ENCODE peak calls at places on chromosomes 16 and 17, in nine cellular contexts. One of them, this sample, is unnamed.

GRCh38 chr17:76353004-76353598 is 615 bp downstream of the PRPSAP1 start:
- DNase-seq in esophagus squamous epithelium: no peak
- DNase-seq in cardiac muscle cell: peak
- DNase-seq in IMR-90: no peak
- DNase-seq in GM06990: peak
- DNase-seq in AG04450: no peak
- DNase-seq in stomach: peak
- DNase-seq in HFFc6: no peak
- DNase-seq in Calu3: peak
- DNase-seq in this sample: no peak

GRCh38 chr16:22732315-22732840 is 81.6 kb upstream of the HS3ST2 start:
- DNase-seq in cardiac muscle cell: no peak
- DNase-seq in GM06990: no peak
- DNase-seq in AG04450: no peak
- DNase-seq in Calu3: no peak
- DNase-seq in IMR-90: no peak
- DNase-seq in HFFc6: no peak
- DNase-seq in esophagus squamous epithelium: no peak
- DNase-seq in stomach: no peak
- DNase-seq in this sample: no peak

GRCh38 chr16:76749780-76750375 is 441.1 kb upstream of the MON1B start:
- DNase-seq in stomach: no peak
- DNase-seq in cardiac muscle cell: no peak
- DNase-seq in Calu3: no peak
- DNase-seq in AG04450: no peak
- DNase-seq in GM06990: no peak
- DNase-seq in esophagus squamous epithelium: no peak
- DNase-seq in IMR-90: no peak
- DNase-seq in HFFc6: no peak
- DNase-seq in this sample: no peak

GRCh38 chr17:70074991-70075390 is at the start of gene KCNJ16:
- DNase-seq in HFFc6: no peak
- DNase-seq in GM06990: no peak
- DNase-seq in Calu3: peak
- DNase-seq in cardiac muscle cell: no peak
- DNase-seq in esophagus squamous epithelium: no peak
- DNase-seq in AG04450: no peak
- DNase-seq in stomach: peak
- DNase-seq in IMR-90: no peak
- DNase-seq in this sample: no peak

GRCh38 chr16:88561485-88562369 is 8.5 kb upstream of the ZC3H18 start:
- DNase-seq in AG04450: peak
- DNase-seq in stomach: peak
- DNase-seq in GM06990: no peak
- DNase-seq in IMR-90: peak
- DNase-seq in esophagus squamous epithelium: no peak
- DNase-seq in HFFc6: peak
- DNase-seq in cardiac muscle cell: peak
- DNase-seq in Calu3: peak
- DNase-seq in this sample: peak

GRCh38 chr17:10119203-10120112 is 78.9 kb downstream of the GAS7 start:
- DNase-seq in stomach: peak
- DNase-seq in HFFc6: no peak
- DNase-seq in IMR-90: no peak
- DNase-seq in cardiac muscle cell: peak
- DNase-seq in GM06990: no peak
- DNase-seq in AG04450: no peak
- DNase-seq in esophagus squamous epithelium: no peak
- DNase-seq in Calu3: peak
- DNase-seq in this sample: no peak

GRCh38 chr17:50060951-50061712 is 5.2 kb downstream of the ITGA3 start:
- DNase-seq in IMR-90: peak
- DNase-seq in stomach: peak
- DNase-seq in Calu3: no peak
- DNase-seq in AG04450: no peak
- DNase-seq in HFFc6: peak
- DNase-seq in esophagus squamous epithelium: no peak
- DNase-seq in cardiac muscle cell: peak
- DNase-seq in GM06990: no peak
- DNase-seq in this sample: no peak

GRCh38 chr17:31491794-31492171 is 100.3 kb downstream of the RAB11FIP4 start:
- DNase-seq in esophagus squamous epithelium: no peak
- DNase-seq in AG04450: no peak
- DNase-seq in stomach: no peak
- DNase-seq in GM06990: no peak
- DNase-seq in IMR-90: no peak
- DNase-seq in Calu3: no peak
- DNase-seq in cardiac muscle cell: no peak
- DNase-seq in HFFc6: no peak
- DNase-seq in this sample: no peak

GRCh38 chr17:8122391-8122922 is 1.4 kb downstream of the HES7 start:
- DNase-seq in AG04450: no peak
- DNase-seq in esophagus squamous epithelium: no peak
- DNase-seq in Calu3: no peak
- DNase-seq in cardiac muscle cell: peak
- DNase-seq in stomach: no peak
- DNase-seq in HFFc6: no peak
- DNase-seq in GM06990: no peak
- DNase-seq in IMR-90: peak
- DNase-seq in this sample: no peak

GRCh38 chr17:19386974-19387920 is at the start of gene MFAP4:
- DNase-seq in cardiac muscle cell: peak
- DNase-seq in stomach: no peak
- DNase-seq in esophagus squamous epithelium: no peak
- DNase-seq in AG04450: peak
- DNase-seq in IMR-90: peak
- DNase-seq in Calu3: no peak
- DNase-seq in GM06990: no peak
- DNase-seq in HFFc6: peak
- DNase-seq in this sample: peak

GRCh38 chr17:44561237-44561623 is 3.9 kb downstream of the FZD2 start:
- DNase-seq in HFFc6: no peak
- DNase-seq in GM06990: no peak
- DNase-seq in stomach: no peak
- DNase-seq in AG04450: no peak
- DNase-seq in cardiac muscle cell: no peak
- DNase-seq in esophagus squamous epithelium: no peak
- DNase-seq in IMR-90: no peak
- DNase-seq in Calu3: no peak
- DNase-seq in this sample: no peak

GRCh38 chr16:22321340-22322001 is 24.3 kb downstream of the POLR3E start:
- DNase-seq in cardiac muscle cell: peak
- DNase-seq in GM06990: peak
- DNase-seq in IMR-90: peak
- DNase-seq in Calu3: peak
- DNase-seq in esophagus squamous epithelium: no peak
- DNase-seq in AG04450: peak
- DNase-seq in HFFc6: peak
- DNase-seq in stomach: peak
- DNase-seq in this sample: peak

GRCh38 chr17:60381958-60382357 is 10.0 kb downstream of the USP32 start:
- DNase-seq in esophagus squamous epithelium: no peak
- DNase-seq in Calu3: no peak
- DNase-seq in IMR-90: no peak
- DNase-seq in stomach: no peak
- DNase-seq in AG04450: no peak
- DNase-seq in cardiac muscle cell: no peak
- DNase-seq in GM06990: no peak
- DNase-seq in HFFc6: no peak
- DNase-seq in this sample: no peak

GRCh38 chr16:56950051-56950450 is 11.7 kb upstream of the CETP start:
- DNase-seq in cardiac muscle cell: no peak
- DNase-seq in AG04450: no peak
- DNase-seq in GM06990: no peak
- DNase-seq in IMR-90: no peak
- DNase-seq in HFFc6: no peak
- DNase-seq in Calu3: no peak
- DNase-seq in stomach: no peak
- DNase-seq in esophagus squamous epithelium: no peak
- DNase-seq in this sample: no peak

GRCh38 chr17:80187493-80187892 is 17.7 kb downstream of the CARD14 start:
- DNase-seq in cardiac muscle cell: no peak
- DNase-seq in HFFc6: no peak
- DNase-seq in IMR-90: no peak
- DNase-seq in GM06990: no peak
- DNase-seq in AG04450: no peak
- DNase-seq in esophagus squamous epithelium: no peak
- DNase-seq in stomach: peak
- DNase-seq in Calu3: peak
- DNase-seq in this sample: peak

GRCh38 chr17:78294776-78295175 is 63.3 kb downstream of the TMEM235 start:
- DNase-seq in esophagus squamous epithelium: no peak
- DNase-seq in AG04450: no peak
- DNase-seq in IMR-90: peak
- DNase-seq in HFFc6: no peak
- DNase-seq in GM06990: no peak
- DNase-seq in Calu3: no peak
- DNase-seq in stomach: no peak
- DNase-seq in cardiac muscle cell: no peak
- DNase-seq in this sample: no peak

GRCh38 chr16:55252577-55252976 is 71.4 kb upstream of the IRX6 start:
- DNase-seq in HFFc6: no peak
- DNase-seq in AG04450: no peak
- DNase-seq in IMR-90: no peak
- DNase-seq in stomach: no peak
- DNase-seq in Calu3: no peak
- DNase-seq in cardiac muscle cell: no peak
- DNase-seq in esophagus squamous epithelium: no peak
- DNase-seq in GM06990: no peak
- DNase-seq in this sample: no peak

GRCh38 chr16:66478733-66479511 is 51.8 kb downstream of the BEAN1 start:
- DNase-seq in cardiac muscle cell: peak
- DNase-seq in AG04450: no peak
- DNase-seq in Calu3: peak
- DNase-seq in esophagus squamous epithelium: no peak
- DNase-seq in GM06990: peak
- DNase-seq in IMR-90: peak
- DNase-seq in stomach: peak
- DNase-seq in HFFc6: peak
- DNase-seq in this sample: peak
- TF ChIP-seq CTCF in cardiac muscle cell: peak
- TF ChIP-seq CTCF in AG04450: peak
- TF ChIP-seq CTCF in Calu3: peak
- TF ChIP-seq CTCF in esophagus squamous epithelium: peak
- TF ChIP-seq CTCF in GM06990: peak
- TF ChIP-seq CTCF in IMR-90: peak
- TF ChIP-seq CTCF in stomach: peak
- TF ChIP-seq CTCF in HFFc6: peak
- TF ChIP-seq CTCF in this sample: peak

DNA sequence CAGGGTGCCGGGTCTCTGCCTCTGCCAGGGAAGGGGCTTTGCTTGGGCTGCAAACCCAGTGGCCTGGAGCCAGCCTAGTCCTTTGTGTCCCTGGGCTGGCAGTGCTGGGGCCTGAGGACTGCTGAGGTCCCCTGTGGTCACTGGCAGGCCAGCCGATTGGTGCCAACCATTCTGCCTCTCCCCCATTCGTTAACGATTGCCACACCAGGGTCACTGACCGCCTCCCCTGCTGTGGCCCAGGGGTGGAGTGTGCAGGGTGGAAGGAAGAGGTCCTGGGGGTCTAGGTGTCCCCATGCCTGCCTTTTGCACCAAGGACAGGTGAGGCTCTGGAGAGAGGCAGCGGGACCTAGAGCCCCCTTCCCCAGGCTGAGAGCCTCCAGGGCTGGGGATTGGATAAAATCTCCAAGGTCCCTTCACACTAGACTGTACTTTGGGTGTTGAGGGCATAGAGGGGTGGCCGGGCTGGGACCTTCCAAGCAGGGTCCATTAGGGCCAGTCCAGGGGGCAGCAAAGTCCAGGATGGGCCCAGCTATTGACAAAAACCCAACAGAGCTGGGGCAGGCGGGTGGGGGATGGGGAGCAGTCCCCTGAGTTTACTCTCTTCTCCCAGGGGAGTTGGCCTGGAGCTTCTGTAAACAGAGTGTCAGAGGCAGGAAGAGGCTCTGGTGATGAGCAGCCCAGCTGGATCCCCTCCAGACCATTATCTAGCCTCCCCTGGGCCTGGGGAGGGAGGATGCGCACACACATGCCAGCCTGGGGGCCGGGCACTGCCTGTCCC is 1.1 kb downstream of the VASN start:
- DNase-seq in AG04450: no peak
- DNase-seq in cardiac muscle cell: no peak
- DNase-seq in Calu3: peak
- DNase-seq in stomach: peak
- DNase-seq in IMR-90: peak
- DNase-seq in GM06990: no peak
- DNase-seq in esophagus squamous epithelium: no peak
- DNase-seq in HFFc6: peak
- DNase-seq in this sample: no peak
- TF ChIP-seq CTCF in AG04450: no peak
- TF ChIP-seq CTCF in cardiac muscle cell: no peak
- TF ChIP-seq CTCF in Calu3: no peak
- TF ChIP-seq CTCF in stomach: no peak
- TF ChIP-seq CTCF in IMR-90: no peak
- TF ChIP-seq CTCF in GM06990: no peak
- TF ChIP-seq CTCF in esophagus squamous epithelium: no peak
- TF ChIP-seq CTCF in HFFc6: no peak
- TF ChIP-seq CTCF in this sample: no peak

GRCh38 chr16:65572156-65572555 is 450.3 kb upstream of the CDH11 start:
- DNase-seq in cardiac muscle cell: no peak
- DNase-seq in esophagus squamous epithelium: no peak
- DNase-seq in stomach: no peak
- DNase-seq in GM06990: no peak
- DNase-seq in AG04450: no peak
- DNase-seq in Calu3: no peak
- DNase-seq in IMR-90: peak
- DNase-seq in HFFc6: peak
- DNase-seq in this sample: peak
- TF ChIP-seq CTCF in cardiac muscle cell: peak
- TF ChIP-seq CTCF in esophagus squamous epithelium: no peak
- TF ChIP-seq CTCF in stomach: no peak
- TF ChIP-seq CTCF in GM06990: no peak
- TF ChIP-seq CTCF in AG04450: no peak
- TF ChIP-seq CTCF in Calu3: no peak
- TF ChIP-seq CTCF in IMR-90: peak
- TF ChIP-seq CTCF in HFFc6: peak
- TF ChIP-seq CTCF in this sample: no peak

DNA sequence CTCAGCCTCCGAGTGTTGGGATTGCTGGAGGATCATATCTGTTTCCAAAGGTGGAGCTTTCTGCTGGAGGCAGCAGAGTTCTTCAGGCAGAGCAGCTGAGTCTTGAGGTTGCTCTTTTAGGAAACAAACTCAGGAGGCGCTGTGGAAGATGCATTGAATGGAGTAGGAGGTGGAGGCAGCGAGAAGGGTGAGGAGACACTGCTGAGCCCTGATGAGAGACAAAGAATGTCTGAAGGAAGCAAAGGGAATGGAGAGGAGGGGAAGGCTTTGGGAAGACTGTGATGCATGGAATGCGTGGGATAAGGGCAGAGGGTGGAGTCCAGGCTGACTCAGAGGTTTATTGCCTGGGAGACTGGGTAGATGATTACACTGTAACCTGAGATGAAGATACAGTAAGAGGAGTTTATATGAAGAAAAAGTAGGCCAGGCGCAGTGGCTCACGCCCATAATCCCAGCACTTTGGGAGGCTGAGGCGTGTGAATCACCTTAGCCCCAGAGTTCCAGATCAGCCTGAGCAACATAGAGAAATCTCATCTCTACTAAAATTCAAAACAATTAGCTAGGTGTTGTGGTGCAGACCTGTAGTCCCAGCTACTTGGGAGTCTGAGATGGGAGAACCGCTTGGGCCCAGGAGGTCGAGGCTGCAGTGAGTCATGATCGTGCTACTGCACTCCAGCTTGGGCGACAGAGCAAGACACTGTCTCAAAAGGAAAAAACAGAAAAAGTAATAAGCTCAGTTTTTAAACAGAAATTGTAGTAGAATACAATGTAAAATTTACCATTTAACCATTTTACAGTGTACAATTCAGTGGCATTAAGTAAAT is 17.8 kb upstream of the TMEM219 start:
- DNase-seq in esophagus squamous epithelium: no peak
- DNase-seq in IMR-90: peak
- DNase-seq in AG04450: peak
- DNase-seq in stomach: peak
- DNase-seq in cardiac muscle cell: peak
- DNase-seq in HFFc6: peak
- DNase-seq in GM06990: no peak
- DNase-seq in Calu3: peak
- DNase-seq in this sample: peak
- TF ChIP-seq CTCF in esophagus squamous epithelium: no peak
- TF ChIP-seq CTCF in IMR-90: peak
- TF ChIP-seq CTCF in AG04450: peak
- TF ChIP-seq CTCF in stomach: no peak
- TF ChIP-seq CTCF in cardiac muscle cell: peak
- TF ChIP-seq CTCF in HFFc6: peak
- TF ChIP-seq CTCF in GM06990: no peak
- TF ChIP-seq CTCF in Calu3: peak
- TF ChIP-seq CTCF in this sample: peak